ENCODE peak calls at places on chromosome 15, in eight cellular contexts. G, F, J, M, W, K, Z and B are unnamed samples. For H3K4me1, the result is how much of the 10 kb centered on the place peaks cover.

GRCh38 chr15:99114511-99115299 is 9.8 kb downstream of the SYNM start:
- DNase-seq in J (peak), M (no peak), Z (peak), K (no peak), W (no peak), F (no peak), G (peak), B (peak)

GRCh38 chr15:78266229-78266628 is 1.9 kb downstream of the DNAJA4 start:
- DNase-seq in G (no peak), M (no peak), W (no peak), J (no peak), F (no peak), Z (no peak), K (no peak), B (no peak)

GRCh38 chr15:38253448-38253847 is 812 bp downstream of the SPRED1 start:
- DNase-seq in W (no peak), F (no peak), M (no peak), G (no peak), J (no peak), Z (no peak), K (peak), B (no peak)

GRCh38 chr15:66921319-66921718 is 144.1 kb upstream of the SMAD3 start:
- DNase-seq in Z (no peak), M (no peak), W (peak), F (no peak), K (peak), G (no peak), J (peak), B (no peak)

GRCh38 chr15:25859838-25860645 is 3.1 kb downstream of the ATP10A start:
- DNase-seq in F (no peak), K (no peak), J (no peak), G (no peak), Z (no peak), M (no peak), W (no peak), B (no peak)

GRCh38 chr15:43275736-43276562 is 9.2 kb upstream of the TGM5 start:
- DNase-seq in G (no peak), J (no peak), F (no peak), W (no peak), Z (peak), M (no peak), K (no peak), B (no peak)

GRCh38 chr15:92848852-92849598 is 51.1 kb upstream of the CHD2 start:
- DNase-seq in W (no peak), G (no peak), F (no peak), M (no peak), K (peak), J (no peak), Z (no peak), B (no peak)

GRCh38 chr15:94600496-94600895 is 369.1 kb downstream of the MCTP2 start:
- DNase-seq in K (no peak), W (no peak), Z (no peak), F (no peak), G (no peak), M (no peak), J (no peak), B (no peak)

GRCh38 chr15:96560246-96560895 is 229.9 kb downstream of the NR2F2 start:
- DNase-seq in M (no peak), G (no peak), F (no peak), K (no peak), Z (no peak), W (no peak), J (no peak), B (no peak)

GRCh38 chr15:76682833-76683232 is 222.3 kb downstream of the SCAPER start:
- DNase-seq in J (no peak), M (no peak), W (no peak), Z (no peak), F (no peak), K (no peak), G (no peak), B (no peak)

DNA sequence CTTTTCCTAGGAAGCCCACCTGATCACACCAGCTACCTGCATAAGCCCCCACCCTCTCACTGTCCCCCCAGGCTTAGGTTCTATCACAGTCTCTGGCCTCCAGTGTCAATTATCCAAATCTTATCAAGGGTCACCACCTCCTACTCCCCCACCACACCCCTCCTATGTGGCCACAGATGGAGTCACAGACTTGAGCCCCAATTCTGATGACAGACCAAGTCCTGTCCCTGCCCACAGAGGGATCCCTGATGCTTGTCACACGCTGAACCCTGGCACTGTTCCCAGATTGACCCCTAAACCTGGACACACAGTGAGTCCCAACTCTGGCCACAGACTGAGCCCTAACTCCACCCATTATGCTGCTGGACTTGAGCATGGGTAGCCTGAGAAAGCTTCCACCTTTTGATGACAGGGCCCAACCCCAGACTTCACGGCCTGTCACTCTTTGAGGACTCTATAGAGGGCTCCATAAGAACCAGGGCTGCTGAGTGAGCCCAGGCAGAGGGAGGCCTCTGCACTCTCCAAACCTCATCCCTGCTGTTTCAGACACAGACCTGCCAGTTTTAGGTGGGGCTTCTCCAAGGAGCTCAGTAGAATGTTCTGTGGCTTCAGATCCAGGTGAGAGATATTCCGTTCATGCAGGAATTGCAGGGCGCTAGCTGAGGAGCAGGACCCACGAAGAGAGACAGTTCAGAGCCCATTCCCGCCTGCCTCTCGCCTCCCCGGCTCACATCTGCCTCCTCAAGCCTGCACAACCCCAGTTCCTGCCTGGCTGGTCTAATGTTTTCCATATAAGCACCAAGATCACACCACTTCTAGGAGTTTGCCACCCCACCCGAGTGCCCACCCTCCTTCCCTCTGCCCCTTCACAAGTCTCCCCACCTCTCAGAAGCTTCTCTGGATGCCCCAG is 1.9 kb downstream of the ULK3 start:
- DNase-seq in J (no peak), Z (no peak), G (no peak), K (no peak), F (no peak), W (no peak), M (no peak), B (no peak)
- H3K4me1 ChIP-seq in J (under half), Z (under half), G (under half), K (under half), F (under half), W (under half), M (under half), B (under half)

GRCh38 chr15:56202737-56203136 is 40.9 kb downstream of the RFX7 start:
- DNase-seq in F (no peak), K (no peak), G (no peak), W (no peak), J (no peak), Z (no peak), M (no peak), B (no peak)

GRCh38 chr15:56208185-56208584 is 35.5 kb downstream of the RFX7 start:
- DNase-seq in F (no peak), K (no peak), G (no peak), W (no peak), M (no peak), J (no peak), Z (no peak), B (no peak)

GRCh38 chr15:56207092-56207491 is 36.6 kb downstream of the RFX7 start:
- DNase-seq in G (no peak), J (no peak), Z (no peak), M (no peak), W (no peak), F (peak), K (peak), B (no peak)

GRCh38 chr15:56207711-56208110 is 36.0 kb downstream of the RFX7 start:
- DNase-seq in M (no peak), F (no peak), Z (no peak), G (no peak), J (no peak), W (no peak), K (no peak), B (no peak)

DNA sequence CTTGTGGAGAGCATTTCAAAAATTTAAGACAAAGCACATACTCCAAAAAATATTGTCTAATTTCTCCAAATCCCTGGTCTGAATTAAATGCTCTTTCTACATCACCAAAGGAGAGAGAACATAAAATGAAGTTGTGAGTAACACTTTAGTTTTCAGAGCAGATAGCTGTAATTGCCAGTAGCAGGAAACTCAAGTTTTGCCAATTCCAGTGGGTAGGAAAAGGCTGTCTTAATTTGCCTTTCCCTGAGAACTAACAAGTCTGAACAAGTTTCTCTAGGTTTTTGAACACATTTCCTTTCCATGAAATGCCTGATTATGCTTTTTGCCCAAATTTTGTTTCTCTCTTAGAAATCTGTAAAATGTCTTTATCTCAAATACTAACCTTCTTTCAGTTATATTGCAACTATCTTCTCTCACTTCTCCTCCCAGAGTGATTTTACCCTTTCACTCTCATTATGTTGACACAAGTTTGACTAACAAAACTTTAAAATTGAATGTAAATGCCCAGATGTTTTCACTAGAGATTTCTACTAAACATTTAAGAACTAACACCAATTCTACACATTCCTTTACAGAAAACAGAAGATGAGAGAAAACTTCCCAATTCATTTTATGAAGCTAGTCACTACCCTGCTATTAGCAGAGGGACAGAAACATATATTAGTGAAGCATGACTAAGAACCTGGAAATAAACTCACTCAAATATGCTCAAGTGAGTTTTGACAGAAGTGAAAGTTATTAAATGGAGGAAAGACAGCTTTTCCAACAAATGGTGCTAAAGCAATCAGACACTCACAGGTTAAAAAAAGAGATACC is 38.4 kb downstream of the RFX7 start:
- DNase-seq in K (no peak), J (no peak), W (no peak), Z (no peak), F (no peak), G (no peak), M (no peak), B (no peak)
- H3K4me3 ChIP-seq in K (no peak), J (no peak), W (no peak), Z (no peak), F (no peak), G (no peak), M (no peak), B (no peak)

GRCh38 chr15:68793776-68794175 is 26.9 kb downstream of the ANP32A start:
- DNase-seq in K (no peak), F (no peak), W (no peak), M (no peak), G (no peak), Z (no peak), J (no peak), B (no peak)

GRCh38 chr15:68795298-68795848 is 25.3 kb downstream of the ANP32A start:
- DNase-seq in M (peak), K (peak), W (peak), Z (peak), J (peak), F (peak), G (peak), B (peak)

GRCh38 chr15:68794307-68794706 is 26.4 kb downstream of the ANP32A start:
- DNase-seq in Z (no peak), G (no peak), W (no peak), F (no peak), K (no peak), J (no peak), M (no peak), B (no peak)

GRCh38 chr15:68796576-68796975 is 24.1 kb downstream of the ANP32A start:
- DNase-seq in K (no peak), Z (no peak), J (no peak), W (no peak), M (no peak), G (no peak), F (no peak), B (no peak)

DNA sequence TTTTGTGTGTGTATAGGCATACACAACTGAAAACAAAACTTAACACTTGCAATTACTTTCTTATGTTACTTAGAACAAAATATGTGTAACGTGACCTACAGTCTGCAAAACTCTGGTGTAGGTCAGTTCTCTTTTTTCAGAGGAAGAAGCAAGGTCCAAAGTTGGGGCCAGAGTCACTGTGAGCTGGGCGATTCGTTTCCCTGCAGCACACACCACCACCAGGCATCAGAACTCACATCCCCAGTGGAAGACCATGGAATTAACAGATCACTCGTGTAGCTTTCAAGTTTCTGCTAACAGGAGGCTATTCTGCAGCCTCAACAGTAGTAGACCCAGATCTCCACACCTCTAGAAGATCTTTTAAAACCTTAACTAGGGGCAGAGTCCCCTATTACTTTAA is 25.8 kb downstream of the ANP32A start:
- DNase-seq in F (no peak), G (no peak), W (no peak), Z (no peak), K (no peak), J (no peak), M (no peak), B (no peak)
- H3K4me1 ChIP-seq in F (half or more), G (half or more), W (under half), Z (half or more), K (half or more), J (half or more), M (under half), B (half or more)

GRCh38 chr15:88636039-88636438 is 2.8 kb upstream of the ISG20 start:
- DNase-seq in M (no peak), Z (no peak), J (no peak), G (no peak), W (no peak), F (no peak), K (no peak), B (peak)
- H3K4me3 ChIP-seq in M (no peak), Z (no peak), J (no peak), G (no peak), W (no peak), F (no peak), K (peak), B (peak)

DNA sequence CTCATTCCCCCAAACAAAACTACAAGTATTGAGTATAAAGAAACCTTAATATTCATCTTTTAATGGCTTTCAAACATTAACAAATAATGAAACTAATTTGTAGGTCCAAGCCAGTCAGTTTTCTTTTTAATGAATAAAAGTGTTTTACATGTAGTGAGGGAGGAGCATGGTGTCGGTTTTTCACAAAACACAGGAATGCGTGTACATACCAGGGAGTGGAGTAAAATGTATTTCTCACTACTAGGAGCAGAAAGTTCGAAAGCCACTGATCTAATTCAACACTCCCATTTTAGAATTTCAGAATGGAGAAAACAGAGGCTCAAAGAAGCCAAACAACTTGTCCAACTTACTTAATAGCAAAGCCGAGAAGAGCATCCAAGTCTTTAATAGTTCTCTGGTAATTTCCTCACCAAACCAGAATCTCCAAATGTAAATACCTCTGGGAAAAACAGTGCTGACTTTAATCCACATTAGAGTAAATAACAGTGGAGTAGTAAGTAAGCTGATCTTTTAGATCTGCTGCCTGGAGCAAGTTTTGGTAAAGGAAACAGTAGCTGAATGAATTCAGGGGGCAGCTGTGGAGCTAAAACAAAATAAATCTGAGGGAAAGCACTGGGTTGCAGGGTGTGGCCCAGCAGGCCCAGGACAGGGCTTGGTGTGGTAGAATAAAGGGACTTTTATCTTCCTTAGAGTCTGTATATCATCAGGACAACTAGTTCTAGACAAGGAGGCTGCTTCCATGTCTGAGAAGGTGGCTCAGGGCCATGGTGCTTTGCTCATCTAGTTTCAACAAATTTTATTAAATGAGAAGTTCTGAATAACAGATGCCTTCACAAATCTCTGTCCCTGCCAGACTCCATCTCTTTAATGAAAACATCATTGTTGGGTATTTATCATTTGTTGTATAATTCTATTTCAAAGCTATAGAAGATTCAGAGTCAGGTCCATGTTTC is 7.8 kb downstream of the ANP32A start:
- DNase-seq in G (no peak), W (no peak), Z (no peak), F (no peak), K (no peak), M (no peak), J (no peak), B (no peak)
- H3K4me1 ChIP-seq in G (half or more), W (under half), Z (half or more), F (under half), K (half or more), M (under half), J (half or more), B (half or more)

DNA sequence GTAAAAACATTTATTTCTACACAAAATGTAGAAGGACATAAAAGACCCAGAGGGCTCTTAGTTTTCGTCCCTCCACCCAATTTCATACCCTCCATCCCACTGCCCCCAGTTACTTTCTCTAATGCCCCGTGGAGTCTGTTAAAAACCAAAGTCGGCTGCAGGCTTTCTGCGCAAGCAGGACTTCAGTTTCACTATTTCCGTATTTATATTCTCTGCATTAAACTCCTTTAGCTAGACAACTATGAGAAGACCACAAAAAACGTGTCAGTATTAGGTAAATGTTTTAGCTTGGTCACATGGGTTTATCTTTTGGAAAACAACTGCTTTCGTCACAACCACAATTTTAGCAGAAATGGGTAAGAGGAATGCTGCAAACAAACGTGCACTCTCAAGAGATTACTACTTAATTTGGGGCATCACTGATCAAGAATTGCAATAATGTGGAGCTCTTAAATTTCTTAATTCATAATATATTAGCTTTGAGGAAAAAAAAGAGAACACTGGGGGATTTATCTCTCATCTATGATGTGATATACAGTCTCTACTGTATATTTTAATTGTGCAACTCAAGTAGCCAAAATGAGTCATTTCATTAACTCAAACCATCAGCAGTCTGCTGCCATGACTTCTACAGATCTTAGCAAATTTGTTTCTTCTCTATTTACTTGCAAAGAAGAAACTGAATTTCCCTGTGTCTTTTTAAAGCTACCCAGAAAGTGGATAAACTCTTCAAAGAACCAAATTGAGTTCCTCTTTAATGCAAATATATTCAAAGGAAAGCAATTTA is 740 bp upstream of the NSMCE3 start:
- DNase-seq in M (no peak), W (no peak), F (peak), J (no peak), Z (no peak), K (peak), G (no peak), B (no peak)
- H3K4me3 ChIP-seq in M (peak), W (peak), F (peak), J (peak), Z (peak), K (peak), G (peak), B (peak)

DNA sequence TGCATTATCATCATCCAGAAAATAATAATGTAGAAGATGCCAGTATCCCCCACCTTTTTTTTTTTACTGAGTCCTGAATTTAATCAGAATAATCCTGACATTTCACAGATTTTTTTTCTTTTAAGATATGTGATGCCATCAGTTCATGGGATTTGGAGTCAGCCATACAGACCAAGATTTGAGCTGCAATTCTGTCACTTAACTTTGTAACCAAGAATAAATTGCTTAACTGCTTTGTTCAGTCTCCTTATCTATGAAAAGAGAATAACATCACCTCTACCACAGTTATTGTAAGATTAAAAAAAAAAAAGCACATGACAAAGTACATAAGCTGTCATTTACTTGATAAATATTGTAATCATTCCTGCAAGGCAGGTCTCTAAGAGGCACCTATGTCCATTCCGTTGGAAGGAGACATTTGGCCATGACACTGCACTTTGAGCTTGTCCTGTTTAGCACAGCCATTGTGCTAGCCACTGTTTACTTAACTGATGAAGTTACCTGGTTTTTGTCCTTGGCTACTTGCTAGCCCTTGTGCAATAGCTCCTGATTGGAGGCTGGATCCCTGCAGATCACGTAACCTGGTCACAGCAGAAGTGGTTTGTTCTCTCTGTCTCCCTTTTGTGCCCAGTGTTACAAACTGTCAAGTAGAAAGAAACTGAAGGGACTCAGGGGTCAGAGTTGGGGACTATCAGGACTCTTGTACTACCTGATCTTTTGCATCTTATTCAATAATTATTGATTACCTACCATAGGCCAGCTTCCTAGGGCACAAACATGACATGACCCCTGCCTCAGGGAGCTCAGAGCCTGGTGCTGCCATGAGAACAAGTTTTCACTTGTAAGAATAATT is 306.0 kb downstream of the WDR72 start:
- DNase-seq in M (no peak), K (no peak), Z (no peak), J (no peak), G (no peak), W (no peak), F (no peak), B (no peak)
- H3K4me1 ChIP-seq in M (under half), K (under half), Z (under half), J (under half), G (under half), W (under half), F (under half), B (under half)

GRCh38 chr15:88909956-88910831 is 3.0 kb downstream of the MFGE8 start:
- DNase-seq in Z (peak), M (peak), K (no peak), G (peak), W (no peak), F (no peak), J (no peak), B (no peak)
- H3K4me3 ChIP-seq in Z (peak), M (no peak), K (no peak), G (peak), W (no peak), F (no peak), J (no peak), B (no peak)